ENCODE peak calls at places on chromosomes 3 and 15, in eight cellular contexts. I, L, W, Z, F, G, Y and C are unnamed samples.

GRCh38 chr3:180679178-180680096 is at the start of gene CCDC39:
- DNase-seq in I (peak), L (peak), W (peak), Z (peak), F (no peak), G (peak), Y (peak), C (peak)

GRCh38 chr15:59702351-59702750 is 13.2 kb upstream of the BNIP2 start:
- DNase-seq in I (no peak), L (no peak), W (no peak), Z (no peak), F (no peak), G (no peak), Y (no peak), C (no peak)

GRCh38 chr3:105354429-105354828 is 12.3 kb upstream of the ALCAM start:
- DNase-seq in I (no peak), L (no peak), W (no peak), Z (no peak), F (no peak), G (peak), Y (no peak), C (no peak)

GRCh38 chr3:189981668-189982067 is 139.0 kb downstream of the P3H2 start:
- DNase-seq in I (no peak), L (peak), W (no peak), Z (peak), F (peak), G (peak), Y (no peak), C (peak)

GRCh38 chr15:82040862-82041261 is 5.0 kb downstream of the MEX3B start:
- DNase-seq in I (no peak), L (no peak), W (no peak), Z (no peak), F (no peak), G (no peak), Y (no peak), C (no peak)

GRCh38 chr3:94159062-94159726 is 96.3 kb downstream of the NSUN3 start:
- DNase-seq in I (no peak), L (peak), W (no peak), Z (peak), F (peak), G (peak), Y (no peak), C (peak)

GRCh38 chr3:23193835-23194234 is 9.3 kb upstream of the UBE2E2 start:
- DNase-seq in I (no peak), L (no peak), W (no peak), Z (no peak), F (no peak), G (no peak), Y (no peak), C (no peak)

GRCh38 chr3:123080864-123081562 is 14.2 kb downstream of the PDIA5 start:
- DNase-seq in I (no peak), L (peak), W (no peak), Z (no peak), F (no peak), G (no peak), Y (no peak), C (no peak)

GRCh38 chr3:152519376-152519775 is 250.6 kb downstream of the MBNL1 start:
- DNase-seq in I (no peak), L (no peak), W (no peak), Z (no peak), F (no peak), G (no peak), Y (no peak), C (no peak)

GRCh38 chr3:58160399-58160798 is 50.4 kb downstream of the DNASE1L3 start:
- DNase-seq in I (no peak), L (no peak), W (no peak), Z (no peak), F (no peak), G (no peak), Y (no peak), C (no peak)

GRCh38 chr3:124260206-124260915 is 268.4 kb upstream of the ROPN1 start:
- DNase-seq in I (no peak), L (peak), W (no peak), Z (peak), F (peak), G (peak), Y (no peak), C (peak)

GRCh38 chr3:142447308-142447851 is 457 bp downstream of the XRN1 start:
- DNase-seq in I (peak), L (peak), W (peak), Z (peak), F (no peak), G (peak), Y (peak), C (peak)

GRCh38 chr15:93321881-93322282 is 232.9 kb upstream of the RGMA start:
- DNase-seq in I (no peak), L (no peak), W (no peak), Z (peak), F (no peak), G (no peak), Y (no peak), C (peak)

GRCh38 chr3:123344175-123344908 is 104.5 kb downstream of the ADCY5 start:
- DNase-seq in I (peak), L (peak), W (no peak), Z (no peak), F (peak), G (no peak), Y (no peak), C (peak)

GRCh38 chr3:111810909-111811308 is 48.2 kb upstream of the PHLDB2 start:
- DNase-seq in I (no peak), L (peak), W (no peak), Z (peak), F (peak), G (peak), Y (no peak), C (peak)

GRCh38 chr3:11559816-11560633 is 83.7 kb downstream of the VGLL4 start:
- DNase-seq in I (no peak), L (no peak), W (no peak), Z (no peak), F (no peak), G (no peak), Y (no peak), C (no peak)

GRCh38 chr3:79286882-79287281 is 480.9 kb downstream of the ROBO1 start:
- DNase-seq in I (no peak), L (no peak), W (no peak), Z (no peak), F (no peak), G (no peak), Y (no peak), C (peak)

GRCh38 chr3:186319988-186320387 is 42.0 kb downstream of the DGKG start:
- DNase-seq in I (no peak), L (no peak), W (no peak), Z (no peak), F (no peak), G (no peak), Y (no peak), C (no peak)

GRCh38 chr3:126034481-126035361 is 49.2 kb downstream of the SLC41A3 start:
- DNase-seq in I (no peak), L (peak), W (no peak), Z (no peak), F (no peak), G (no peak), Y (no peak), C (no peak)

GRCh38 chr3:24640330-24640877 is 145.8 kb upstream of the THRB start:
- DNase-seq in I (no peak), L (peak), W (no peak), Z (peak), F (no peak), G (peak), Y (no peak), C (peak)

GRCh38 chr3:139574026-139574947 is 34.7 kb upstream of the RBP1 start:
- DNase-seq in I (no peak), L (peak), W (peak), Z (no peak), F (no peak), G (no peak), Y (no peak), C (peak)

GRCh38 chr3:129038121-129038855 is 22.3 kb upstream of the GP9 start:
- DNase-seq in I (no peak), L (no peak), W (no peak), Z (no peak), F (no peak), G (no peak), Y (no peak), C (no peak)

GRCh38 chr3:58164916-58165821 is 45.6 kb downstream of the DNASE1L3 start:
- DNase-seq in I (no peak), L (peak), W (no peak), Z (no peak), F (no peak), G (no peak), Y (no peak), C (no peak)

GRCh38 chr3:149091983-149092382 is 5.7 kb upstream of the HLTF start:
- DNase-seq in I (no peak), L (no peak), W (no peak), Z (no peak), F (no peak), G (no peak), Y (no peak), C (no peak)

GRCh38 chr3:64410226-64410625 is 185.0 kb upstream of the PRICKLE2 start:
- DNase-seq in I (no peak), L (no peak), W (no peak), Z (no peak), F (no peak), G (no peak), Y (no peak), C (no peak)

GRCh38 chr3:196969001-196969659 is 497 bp upstream of the PIGZ start:
- DNase-seq in I (peak), L (no peak), W (no peak), Z (peak), F (no peak), G (peak), Y (peak), C (peak)

GRCh38 chr15:51046799-51047449 is 47.8 kb downstream of the TNFAIP8L3 start:
- DNase-seq in I (no peak), L (peak), W (peak), Z (no peak), F (peak), G (no peak), Y (no peak), C (peak)

GRCh38 chr3:168047190-168047795 is 48.4 kb downstream of the GOLIM4 start:
- DNase-seq in I (peak), L (peak), W (no peak), Z (peak), F (peak), G (peak), Y (no peak), C (peak)

GRCh38 chr15:32870240-32871033 is 152.6 kb downstream of the GREM1 start:
- DNase-seq in I (no peak), L (peak), W (no peak), Z (peak), F (peak), G (peak), Y (peak), C (peak)

GRCh38 chr15:68674975-68675374 is 96.2 kb downstream of the CORO2B start:
- DNase-seq in I (no peak), L (no peak), W (no peak), Z (peak), F (no peak), G (no peak), Y (no peak), C (no peak)

GRCh38 chr15:66720206-66721010 is 18.4 kb downstream of the SMAD6 start:
- DNase-seq in I (peak), L (peak), W (no peak), Z (peak), F (peak), G (peak), Y (peak), C (peak)

GRCh38 chr15:99962006-99962561 is 228.8 kb upstream of the LYSMD4 start:
- DNase-seq in I (no peak), L (no peak), W (no peak), Z (no peak), F (no peak), G (no peak), Y (no peak), C (no peak)

GRCh38 chr3:39577541-39577940 is 110.1 kb downstream of the MOBP start:
- DNase-seq in I (no peak), L (no peak), W (no peak), Z (no peak), F (no peak), G (no peak), Y (no peak), C (no peak)

GRCh38 chr3:113018461-113019181 is 27.8 kb downstream of the GTPBP8 start:
- DNase-seq in I (no peak), L (peak), W (no peak), Z (peak), F (no peak), G (peak), Y (no peak), C (peak)

GRCh38 chr3:133578548-133579191 is 5.2 kb downstream of the CDV3 start:
- DNase-seq in I (no peak), L (peak), W (no peak), Z (peak), F (no peak), G (peak), Y (no peak), C (peak)

GRCh38 chr15:60297047-60297446 is 100.7 kb downstream of the ANXA2 start:
- DNase-seq in I (no peak), L (no peak), W (no peak), Z (peak), F (no peak), G (no peak), Y (no peak), C (peak)